ENCODE peak calls at places on chromosomes 13 and 19, in six cellular contexts. U is MCF 10A; I is suprapubic skin; F is retinal pigment epithelial cell; T is GM20000; M is CD8-positive, alpha-beta T cell. G is an unnamed sample.

GRCh38 chr13:83620535-83621220 is 261.6 kb downstream of the SLITRK1 start:
- DNase-seq in U (peak), I (no peak), F (no peak), T (no peak), M (no peak), G (peak)

GRCh38 chr19:33865306-33865705 is 68.6 kb downstream of the KCTD15 start:
- DNase-seq in U (no peak), I (no peak), F (no peak), T (no peak), M (no peak), G (no peak)

GRCh38 chr19:17076539-17076919 is 952 bp downstream of the MYO9B start:
- DNase-seq in U (peak), I (no peak), F (no peak), T (peak), M (peak), G (no peak)

GRCh38 chr13:32837973-32838940 is 178.0 kb upstream of the KL start:
- DNase-seq in U (no peak), I (no peak), F (no peak), T (no peak), M (no peak), G (no peak)

GRCh38 chr13:57311009-57311586 is 144.1 kb downstream of the PRR20E start:
- DNase-seq in U (no peak), I (no peak), F (no peak), T (no peak), M (no peak), G (no peak)

GRCh38 chr13:109859216-109859835 is 72.9 kb upstream of the IRS2 start:
- DNase-seq in U (no peak), I (no peak), F (peak), T (no peak), M (no peak), G (no peak)

GRCh38 chr19:45097776-45098520 is 5.0 kb downstream of the PPP1R37 start:
- DNase-seq in U (peak), I (peak), F (peak), T (no peak), M (no peak), G (peak)

GRCh38 chr19:1374250-1374577 is 9.5 kb upstream of the NDUFS7 start:
- DNase-seq in U (no peak), I (no peak), F (no peak), T (no peak), M (no peak), G (no peak)

GRCh38 chr19:5038631-5039271 is 69.8 kb downstream of the KDM4B start:
- DNase-seq in U (no peak), I (no peak), F (no peak), T (no peak), M (no peak), G (peak)

GRCh38 chr19:10774893-10775292 is 57.0 kb downstream of the DNM2 start:
- DNase-seq in U (no peak), I (no peak), F (no peak), T (no peak), M (no peak), G (no peak)

GRCh38 chr19:1650627-1651009 is 1.8 kb downstream of the TCF3 start:
- DNase-seq in U (no peak), I (no peak), F (no peak), T (no peak), M (peak), G (no peak)

GRCh38 chr19:589693-590395 is at the start of gene HCN2:
- DNase-seq in U (no peak), I (no peak), F (no peak), T (no peak), M (no peak), G (no peak)

GRCh38 chr19:35750167-35750566 is 1.8 kb downstream of the LIN37 start:
- DNase-seq in U (no peak), I (no peak), F (no peak), T (no peak), M (no peak), G (no peak)

GRCh38 chr13:62512194-62513141 is 1096.8 kb upstream of the PCDH20 start:
- DNase-seq in U (peak), I (peak), F (no peak), T (peak), M (no peak), G (no peak)

GRCh38 chr13:77915676-77916075 is 3.0 kb downstream of the EDNRB start:
- DNase-seq in U (no peak), I (no peak), F (no peak), T (no peak), M (no peak), G (no peak)

GRCh38 chr13:48266967-48267639 is 34.1 kb downstream of the ITM2B start:
- DNase-seq in U (no peak), I (no peak), F (no peak), T (no peak), M (no peak), G (peak)

GRCh38 chr13:44759222-44759721 is 183.1 kb upstream of the TSC22D1 start:
- DNase-seq in U (peak), I (no peak), F (no peak), T (no peak), M (no peak), G (no peak)

GRCh38 chr19:47225746-47226425 is 5.1 kb downstream of the BBC3 start:
- DNase-seq in U (peak), I (peak), F (no peak), T (peak), M (peak), G (peak)

GRCh38 chr13:98240974-98241373 is 63.9 kb upstream of the RNF113B start:
- DNase-seq in U (no peak), I (no peak), F (no peak), T (no peak), M (no peak), G (no peak)

GRCh38 chr13:113420833-113421600 is 32.3 kb downstream of the ADPRHL1 start:
- DNase-seq in U (no peak), I (no peak), F (no peak), T (no peak), M (no peak), G (no peak)

GRCh38 chr13:24985102-24985501 is 110.8 kb upstream of the PABPC3 start:
- DNase-seq in U (no peak), I (no peak), F (no peak), T (no peak), M (no peak), G (no peak)

GRCh38 chr19:38209671-38210457 is 14.2 kb downstream of the DPF1 start:
- DNase-seq in U (peak), I (no peak), F (no peak), T (no peak), M (no peak), G (no peak)

GRCh38 chr19:51660975-51661600 is 14.5 kb upstream of the SIGLEC14 start:
- DNase-seq in U (peak), I (no peak), F (peak), T (peak), M (peak), G (peak)

GRCh38 chr13:73943137-73943964 is 190.9 kb downstream of the KLF12 start:
- DNase-seq in U (no peak), I (no peak), F (no peak), T (peak), M (no peak), G (no peak)

GRCh38 chr19:4136680-4137088 is 12.8 kb upstream of the MAP2K2 start:
- DNase-seq in U (no peak), I (no peak), F (no peak), T (no peak), M (no peak), G (no peak)

DNA sequence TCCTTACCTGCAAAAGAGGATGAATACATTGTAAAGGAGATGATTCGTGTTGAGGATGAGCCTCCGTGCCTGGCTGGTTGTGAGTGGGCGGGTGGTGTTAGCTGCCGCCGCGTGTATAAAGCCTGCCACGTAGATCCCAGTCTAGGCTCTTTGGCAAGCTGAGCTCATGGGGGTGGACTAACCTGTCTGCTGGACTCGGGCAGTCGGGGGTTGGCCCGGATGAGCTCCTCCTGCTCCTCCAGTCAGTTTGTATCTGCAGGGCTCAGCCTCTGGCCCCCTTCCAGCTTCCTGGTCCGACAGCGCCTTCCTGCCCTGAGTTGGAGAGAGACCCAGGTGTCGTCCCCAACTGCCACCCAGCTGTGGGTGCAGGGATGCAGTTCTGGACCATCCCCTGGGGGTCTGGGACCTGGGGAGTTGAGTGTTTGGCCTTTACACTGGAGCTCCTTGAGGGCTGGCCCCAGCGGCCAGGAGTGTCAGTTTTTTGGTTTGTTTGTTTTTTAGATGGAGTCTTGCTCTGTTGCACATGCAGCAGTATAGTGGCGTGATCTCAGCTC is 20.9 kb downstream of the TECR start:
- DNase-seq in U (peak), I (peak), F (no peak), T (peak), M (no peak), G (no peak)
- TF ChIP-seq CTCF in U (no peak), I (no peak), F (no peak), T (no peak), M (no peak), G (no peak)

GRCh38 chr13:51221674-51222509 is at the start of gene FAM124A:
- DNase-seq in U (peak), I (no peak), F (no peak), T (peak), M (peak), G (no peak)
- TF ChIP-seq CTCF in U (peak), I (no peak), F (no peak), T (peak), M (no peak), G (peak)

GRCh38 chr19:55777528-55777927 is 8.6 kb downstream of the RFPL4AL1 start:
- DNase-seq in U (peak), I (no peak), F (no peak), T (no peak), M (no peak), G (no peak)
- TF ChIP-seq CTCF in U (no peak), I (no peak), F (no peak), T (no peak), M (no peak), G (no peak)

GRCh38 chr19:43767818-43768217 is 13.0 kb downstream of the KCNN4 start:
- DNase-seq in U (no peak), I (no peak), F (no peak), T (no peak), M (no peak), G (no peak)

GRCh38 chr19:43765109-43765876 is 10.5 kb upstream of the SMG9 start:
- DNase-seq in U (peak), I (no peak), F (no peak), T (peak), M (peak), G (peak)

GRCh38 chr19:43768273-43769050 is 12.3 kb downstream of the KCNN4 start:
- DNase-seq in U (no peak), I (no peak), F (no peak), T (no peak), M (no peak), G (no peak)

GRCh38 chr19:43767316-43767715 is 12.6 kb upstream of the SMG9 start:
- DNase-seq in U (no peak), I (no peak), F (no peak), T (no peak), M (no peak), G (no peak)

DNA sequence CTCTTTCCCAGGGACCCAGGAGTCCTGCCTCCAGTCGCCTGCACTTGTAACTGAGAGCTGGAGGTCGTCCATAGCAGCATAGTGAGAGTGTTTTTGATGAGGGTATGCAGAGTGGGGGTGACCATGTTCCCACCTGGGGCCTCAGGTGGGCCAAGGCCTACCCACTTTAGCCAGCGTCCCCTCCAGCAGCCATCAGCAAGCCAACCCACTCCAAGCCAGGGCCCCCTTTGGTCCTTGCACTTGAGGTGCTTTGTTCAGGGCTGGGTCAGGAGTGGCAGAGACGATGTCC is 11.9 kb upstream of the SMG9 start:
- DNase-seq in U (no peak), I (no peak), F (no peak), T (no peak), M (no peak), G (no peak)
- TF ChIP-seq CTCF in U (no peak), I (no peak), F (no peak), T (no peak), M (peak), G (no peak)

GRCh38 chr13:99752373-99752772 is 219.2 kb downstream of the ZIC5 start:
- DNase-seq in U (no peak), I (no peak), F (no peak), T (no peak), M (no peak), G (no peak)
- TF ChIP-seq CTCF in U (no peak), I (no peak), F (no peak), T (no peak), M (no peak), G (no peak)

G was measured in foreskin keratinocyte.